ENCODE peak calls at places on chromosomes 4 and X, in five cellular contexts. I, X, P, R and E are unnamed samples.

GRCh38 chr4:165874799-165875371 is 1.8 kb downstream of the TLL1 start:
- DNase-seq in I (peak; percentile 22), R (peak; percentile 5), X (no peak), P (no peak), E (peak; percentile 17)

GRCh38 chr4:23889814-23890269 is at the start of gene PPARGC1A:
- DNase-seq in X (no peak), P (peak; percentile 83), I (peak; percentile 57), R (peak; percentile 32), E (no peak)

GRCh38 chr4:175369087-175369486 is 443.0 kb downstream of the GPM6A start:
- DNase-seq in R (peak; percentile 64), X (no peak), I (no peak), P (no peak), E (no peak)

GRCh38 chrX:110026099-110026844 is 23.4 kb downstream of the TMEM164 start:
- DNase-seq in R (no peak), P (no peak), X (no peak), I (peak; percentile 31), E (no peak)

GRCh38 chrX:66717926-66718325 is 79.0 kb upstream of the EDA2R start:
- DNase-seq in R (peak; percentile 54), X (no peak), P (no peak), I (no peak), E (no peak)

GRCh38 chr4:1784395-1784788 is 8.7 kb upstream of the FGFR3 start:
- DNase-seq in X (no peak), R (no peak), I (no peak), P (no peak), E (no peak)

GRCh38 chrX:257681-258289 is 23.4 kb upstream of the PLCXD1 start:
- DNase-seq in R (no peak), X (no peak), I (peak; percentile 11), P (no peak), E (no peak)

GRCh38 chrX:13015536-13016236 is 28.7 kb downstream of the FAM9C start:
- DNase-seq in R (no peak), P (no peak), I (no peak), X (no peak), E (no peak)

GRCh38 chr4:102783006-102783405 is 22.2 kb upstream of the MANBA start:
- DNase-seq in P (no peak), X (no peak), I (no peak), R (peak; percentile 6), E (no peak)

GRCh38 chr4:19473569-19473968 is 778.1 kb upstream of the SLIT2 start:
- DNase-seq in P (no peak), X (no peak), I (no peak), R (no peak), E (no peak)

GRCh38 chr4:118224239-118224829 is 128.5 kb downstream of the PRSS12 start:
- DNase-seq in X (no peak), I (no peak), P (peak; percentile 34), R (peak; percentile 76), E (peak; percentile 18)

GRCh38 chrX:102560423-102561068 is 38.8 kb upstream of the ARMCX5 start:
- DNase-seq in X (no peak), I (no peak), P (no peak), R (no peak), E (no peak)

GRCh38 chr4:142838781-142839180 is 7.3 kb downstream of the INPP4B start:
- DNase-seq in X (no peak), I (no peak), R (no peak), P (no peak), E (no peak)

GRCh38 chrX:132216806-132217202 is 2.4 kb downstream of the RAP2C start:
- DNase-seq in R (peak; percentile 53), I (no peak), X (no peak), P (peak; percentile 40), E (no peak)

GRCh38 chr4:166293551-166293950 is 420.5 kb downstream of the TLL1 start:
- DNase-seq in P (no peak), X (no peak), I (no peak), R (peak; percentile 65), E (no peak)

GRCh38 chr4:121674191-121674590 is 22.6 kb downstream of the ANXA5 start:
- DNase-seq in I (no peak), P (no peak), R (no peak), X (no peak), E (no peak)

GRCh38 chr4:165583341-165583740 is 204.5 kb downstream of the CPE start:
- DNase-seq in I (no peak), X (no peak), R (no peak), P (no peak), E (no peak)

GRCh38 chr4:151099976-151100417 is 569 bp downstream of the RPS3A start:
- DNase-seq in I (no peak), X (no peak), R (no peak), P (no peak), E (no peak)

GRCh38 chr4:153773236-153773690 is 13.4 kb upstream of the RNF175 start:
- DNase-seq in X (no peak), R (no peak), I (no peak), P (no peak), E (no peak)

GRCh38 chrX:72569786-72570185 is 2.9 kb downstream of the HDAC8 start:
- DNase-seq in I (no peak), R (peak; percentile 81), X (no peak), P (no peak), E (no peak)

GRCh38 chrX:150926791-150927190 is 28.3 kb upstream of the CD99L2 start:
- DNase-seq in X (no peak), P (no peak), R (no peak), I (no peak), E (no peak)

GRCh38 chrX:40922307-40922706 is 162.9 kb upstream of the USP9X start:
- DNase-seq in I (no peak), R (peak; percentile 78), X (no peak), P (no peak), E (no peak)

GRCh38 chrX:8849945-8850344 is 48.8 kb upstream of the FAM9A start:
- DNase-seq in I (no peak), P (no peak), X (no peak), R (no peak), E (no peak)

GRCh38 chrX:56975611-56976010 is 19.7 kb downstream of the SPIN3 start:
- DNase-seq in R (no peak), I (no peak), P (no peak), X (no peak), E (no peak)

GRCh38 chr4:128871948-128872347 is 62.4 kb downstream of the JADE1 start:
- DNase-seq in R (peak; percentile 93), I (no peak), P (no peak), X (no peak), E (no peak)

GRCh38 chr4:186953601-186954260 is 230.1 kb upstream of the FAT1 start:
- DNase-seq in X (no peak), P (no peak), I (no peak), R (no peak), E (no peak)

GRCh38 chrX:150475466-150475865 is 93.0 kb upstream of the MTM1 start:
- DNase-seq in I (no peak), P (no peak), X (no peak), R (no peak), E (no peak)

GRCh38 chr4:181323061-181323460 is 920.1 kb upstream of the TENM3 start:
- DNase-seq in R (no peak), I (no peak), X (no peak), P (no peak), E (no peak)

GRCh38 chr4:153222790-153223417 is 18.7 kb downstream of the TRIM2 start:
- DNase-seq in R (peak; percentile 61), P (no peak), I (no peak), X (peak; percentile 21), E (peak; percentile 61)

GRCh38 chr4:179867300-179867878 is 2375.8 kb upstream of the TENM3 start:
- DNase-seq in R (peak; percentile 58), P (peak; percentile 3), X (peak; percentile 18), I (no peak), E (peak; percentile 45)

GRCh38 chr4:38488891-38489861 is 174.8 kb upstream of the KLF3 start:
- DNase-seq in R (no peak), X (no peak), P (no peak), I (no peak), E (no peak)

GRCh38 chrX:5959286-5959685 is 269.4 kb downstream of the NLGN4X start:
- DNase-seq in X (no peak), P (no peak), R (no peak), I (no peak), E (no peak)

GRCh38 chrX:40931921-40932320 is 153.3 kb upstream of the USP9X start:
- DNase-seq in X (no peak), I (no peak), P (no peak), R (no peak), E (peak; percentile 23)

GRCh38 chr4:152014280-152014679 is 253.5 kb upstream of the GATB start:
- DNase-seq in I (no peak), X (peak; percentile 36), R (no peak), P (no peak), E (peak; percentile 17)